ENCODE peak calls at places on chromosomes 3 and 15, in ten cellular contexts. R, B, E, K, J, M, A, S, C and U are unnamed samples.

GRCh38 chr3:90092994-90093393 is 985.6 kb downstream of the EPHA3 start:
- DNase-seq in A (no peak), R (no peak), J (no peak), C (peak), S (no peak), B (peak), K (no peak), M (no peak), E (no peak), U (no peak)

GRCh38 chr15:45157056-45157455 is 27.3 kb downstream of the DUOX1 start:
- DNase-seq in E (no peak), J (no peak), B (peak), M (no peak), C (peak), R (no peak), S (no peak), K (no peak), A (no peak), U (no peak)

GRCh38 chr3:45554001-45554691 is 40.4 kb upstream of the LIMD1 start:
- DNase-seq in J (no peak), R (peak), E (peak), A (no peak), M (no peak), S (peak), K (peak), C (peak), B (peak), U (no peak)

GRCh38 chr3:191350389-191351090 is 20.2 kb upstream of the UTS2B start:
- DNase-seq in E (no peak), S (no peak), K (no peak), A (no peak), C (peak), B (peak), M (no peak), R (no peak), J (no peak), U (no peak)

GRCh38 chr3:35782355-35782754 is 143.0 kb downstream of the ARPP21 start:
- DNase-seq in R (no peak), M (no peak), C (no peak), K (no peak), J (no peak), A (no peak), E (no peak), S (no peak), B (no peak), U (no peak)

GRCh38 chr3:140053011-140053702 is 118.2 kb downstream of the CLSTN2 start:
- DNase-seq in C (no peak), B (no peak), M (no peak), E (no peak), J (no peak), S (no peak), K (peak), R (no peak), A (no peak), U (no peak)

GRCh38 chr3:100316656-100317069 is 17.9 kb upstream of the NIT2 start:
- DNase-seq in A (no peak), K (peak), B (peak), J (no peak), E (peak), M (peak), C (peak), R (no peak), S (peak), U (no peak)

GRCh38 chr3:59808431-59808830 is 758.6 kb upstream of the CFAP20DC start:
- DNase-seq in B (no peak), R (no peak), S (no peak), C (no peak), A (no peak), E (no peak), M (no peak), J (no peak), K (no peak), U (no peak)

GRCh38 chr3:143277531-143277930 is 158.0 kb downstream of the CHST2 start:
- DNase-seq in A (no peak), S (no peak), C (no peak), R (no peak), B (no peak), E (no peak), M (no peak), J (no peak), K (no peak), U (no peak)
- TF ChIP-seq CTCF in A (no peak), S (no peak), C (no peak), R (no peak), B (no peak), E (no peak), M (no peak), J (no peak), K (no peak), U (no peak)

GRCh38 chr3:196320110-196320509 is 2.1 kb upstream of the DYNLT2B start:
- DNase-seq in R (no peak), J (no peak), C (no peak), K (no peak), B (no peak), A (no peak), M (no peak), E (no peak), S (no peak), U (no peak)

GRCh38 chr3:196323016-196323415 is 5.0 kb upstream of the DYNLT2B start:
- DNase-seq in B (no peak), M (no peak), E (no peak), A (no peak), C (no peak), J (no peak), R (no peak), S (no peak), K (no peak), U (no peak)

GRCh38 chr3:196321162-196321561 is 3.1 kb upstream of the DYNLT2B start:
- DNase-seq in M (no peak), A (no peak), R (no peak), C (no peak), K (no peak), E (no peak), B (no peak), J (no peak), S (no peak), U (no peak)

GRCh38 chr3:196326936-196327335 is 8.9 kb upstream of the DYNLT2B start:
- DNase-seq in C (no peak), K (no peak), E (no peak), A (no peak), R (no peak), S (no peak), B (no peak), J (no peak), M (no peak), U (no peak)

GRCh38 chr3:196323723-196324122 is 5.7 kb upstream of the DYNLT2B start:
- DNase-seq in K (peak), M (peak), R (no peak), C (no peak), S (peak), E (no peak), J (no peak), A (no peak), B (peak), U (no peak)
- TF ChIP-seq CTCF in K (no peak), M (no peak), R (no peak), C (no peak), S (no peak), E (no peak), J (peak), A (no peak), B (peak), U (no peak)

GRCh38 chr15:36810656-36811449 is 231.4 kb downstream of the CDIN1 start:
- DNase-seq in R (no peak), M (peak), A (no peak), E (no peak), K (no peak), C (no peak), B (no peak), S (no peak), J (no peak), U (no peak)
- TF ChIP-seq CTCF in R (no peak), M (peak), A (no peak), E (no peak), K (peak), C (no peak), B (peak), S (no peak), J (peak), U (peak)

DNA sequence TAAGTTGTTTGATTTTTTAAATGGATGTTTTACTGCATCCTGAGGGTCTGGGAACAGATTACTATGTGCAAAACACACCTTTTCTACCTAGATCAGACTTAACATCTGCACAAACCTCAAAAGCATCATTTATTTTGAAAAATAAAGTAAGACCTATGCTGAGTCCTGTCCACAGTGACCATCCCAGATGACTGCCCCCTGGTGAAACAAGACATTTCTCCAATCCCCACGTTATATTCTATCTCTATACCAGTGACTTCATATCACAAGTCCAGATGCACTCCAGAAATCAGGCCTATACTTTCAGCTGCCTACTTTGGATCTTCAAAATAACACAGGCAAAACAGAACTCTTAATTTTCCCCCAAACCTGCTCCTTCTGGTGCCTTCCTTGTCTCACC is 143.2 kb downstream of the P2RY1 start:
- DNase-seq in K (no peak), B (no peak), S (no peak), R (no peak), A (no peak), E (no peak), J (no peak), C (no peak), M (no peak), U (no peak)
- TF ChIP-seq CTCF in K (no peak), B (peak), S (no peak), R (no peak), A (no peak), E (no peak), J (no peak), C (no peak), M (no peak), U (no peak)

GRCh38 chr3:162489853-162490252 is 993.2 kb downstream of the OTOL1 start:
- DNase-seq in S (no peak), K (no peak), A (no peak), E (no peak), R (no peak), B (peak), C (peak), M (no peak), J (no peak), U (no peak)
- TF ChIP-seq CTCF in S (no peak), K (no peak), A (no peak), E (no peak), R (no peak), B (peak), C (no peak), M (no peak), J (no peak), U (no peak)

GRCh38 chr15:57363661-57364060 is 12.6 kb upstream of the CGNL1 start:
- DNase-seq in A (no peak), K (no peak), R (no peak), S (no peak), J (no peak), B (no peak), M (no peak), C (no peak), E (no peak), U (no peak)

GRCh38 chr15:57367556-57367955 is 8.7 kb upstream of the CGNL1 start:
- DNase-seq in R (no peak), E (no peak), M (no peak), C (peak), B (no peak), K (no peak), S (no peak), A (no peak), J (no peak), U (no peak)

GRCh38 chr15:57358611-57359010 is 17.7 kb upstream of the CGNL1 start:
- DNase-seq in A (no peak), B (no peak), J (no peak), K (no peak), C (no peak), R (no peak), M (no peak), S (no peak), E (no peak), U (no peak)

GRCh38 chr15:57364282-57365007 is 11.9 kb upstream of the CGNL1 start:
- DNase-seq in A (no peak), C (peak), J (no peak), S (no peak), M (peak), K (no peak), R (no peak), E (peak), B (peak), U (no peak)
- TF ChIP-seq CTCF in A (no peak), C (peak), J (peak), S (peak), M (no peak), K (no peak), R (no peak), E (no peak), B (peak), U (no peak)

GRCh38 chr3:142844339-142844977 is 44.4 kb downstream of the PCOLCE2 start:
- DNase-seq in J (no peak), C (peak), A (no peak), R (no peak), S (no peak), E (no peak), B (peak), M (no peak), K (no peak), U (no peak)
- TF ChIP-seq CTCF in J (no peak), C (peak), A (no peak), R (no peak), S (peak), E (no peak), B (peak), M (peak), K (peak), U (no peak)

DNA sequence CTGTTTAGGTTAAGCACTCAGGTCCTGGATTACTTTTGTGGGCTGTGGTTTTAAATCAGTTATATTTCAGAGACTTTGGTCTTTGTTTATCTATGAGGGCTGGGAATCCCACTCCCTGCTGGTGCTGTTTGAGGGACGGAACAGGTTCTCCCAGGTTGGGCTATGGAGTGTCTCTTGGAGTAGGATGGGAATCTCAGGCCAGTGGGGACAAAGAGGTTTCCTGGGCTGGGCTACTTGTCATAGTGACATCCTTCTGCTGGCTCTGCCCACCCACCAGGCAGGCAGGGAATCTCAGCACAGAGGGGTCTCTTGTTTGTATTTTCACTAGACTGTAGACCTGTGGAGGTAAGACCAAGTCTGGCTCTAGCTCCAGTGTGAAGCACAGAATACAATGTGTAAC is 47.2 kb upstream of the UBE3A start:
- DNase-seq in B (no peak), R (no peak), E (no peak), S (no peak), K (no peak), J (no peak), C (no peak), A (no peak), M (no peak), U (no peak)
- TF ChIP-seq CTCF in B (no peak), R (no peak), E (no peak), S (no peak), K (no peak), J (no peak), C (no peak), A (no peak), M (no peak), U (no peak)